ENCODE peak calls at places on chromosome 3, in seven cellular contexts. X, L, K, M, P, J and E are unnamed samples.

GRCh38 chr3:160378331-160379109 is 20.5 kb downstream of the IFT80 start:
- DNase-seq in X (no peak), L (no peak), K (no peak), M (no peak), P (peak; percentile 36), J (no peak), E (no peak)

GRCh38 chr3:148937477-148937876 is 53.9 kb upstream of the GYG1 start:
- DNase-seq in X (no peak), L (no peak), K (no peak), M (no peak), P (peak; percentile 71), J (no peak), E (no peak)

GRCh38 chr3:151460774-151461450 is at the start of gene IGSF10:
- DNase-seq in X (no peak), L (peak; percentile 75), K (peak; percentile 25), M (peak; percentile 11), P (no peak), J (peak; percentile 39), E (no peak)

GRCh38 chr3:32456429-32457130 is 46.1 kb downstream of the CMTM6 start:
- DNase-seq in X (no peak), L (peak; percentile 74), K (no peak), M (no peak), P (no peak), J (no peak), E (no peak)

GRCh38 chr3:196246612-196247308 is 30.4 kb downstream of the SLC51A start:
- DNase-seq in X (no peak), L (no peak), K (no peak), M (no peak), P (peak; percentile 86), J (no peak), E (no peak)

GRCh38 chr3:42394579-42395288 is 15.7 kb downstream of the LYZL4 start:
- DNase-seq in X (no peak), L (no peak), K (no peak), M (no peak), P (no peak), J (no peak), E (no peak)

GRCh38 chr3:183635107-183635430 is 354 bp upstream of the KLHL24 start:
- DNase-seq in X (no peak), L (no peak), K (no peak), M (no peak), P (no peak), J (no peak), E (no peak)

GRCh38 chr3:18732474-18732873 is 307.3 kb upstream of the SATB1 start:
- DNase-seq in X (no peak), L (no peak), K (no peak), M (no peak), P (peak; percentile 1), J (no peak), E (no peak)

GRCh38 chr3:170840291-170840859 is 29.6 kb downstream of the RPL22L1 start:
- DNase-seq in X (no peak), L (no peak), K (no peak), M (no peak), P (peak; percentile 40), J (no peak), E (no peak)

GRCh38 chr3:178352300-178353021 is 183.8 kb upstream of the KCNMB2 start:
- DNase-seq in X (no peak), L (no peak), K (no peak), M (peak; percentile 42), P (peak; percentile 90), J (no peak), E (peak; percentile 69)

GRCh38 chr3:143507735-143508580 is 340.3 kb downstream of the SLC9A9 start:
- DNase-seq in X (no peak), L (no peak), K (no peak), M (peak; percentile 15), P (peak; percentile 86), J (no peak), E (no peak)

GRCh38 chr3:123700791-123701712 is 116.2 kb upstream of the HACD2 start:
- DNase-seq in X (no peak), L (no peak), K (no peak), M (no peak), P (no peak), J (peak; percentile 22), E (no peak)

GRCh38 chr3:52225452-52226228 is at the start of gene TLR9:
- DNase-seq in X (no peak), L (peak; percentile 87), K (no peak), M (no peak), P (no peak), J (no peak), E (no peak)

GRCh38 chr3:117480981-117481380 is 771.4 kb downstream of the TUSC7 start:
- DNase-seq in X (no peak), L (no peak), K (no peak), M (no peak), P (no peak), J (no peak), E (no peak)

GRCh38 chr3:159764211-159765024 is 224.2 kb upstream of the IL12A start:
- DNase-seq in X (no peak), L (peak; percentile 77), K (peak; percentile 59), M (peak; percentile 78), P (peak; percentile 77), J (peak; percentile 30), E (peak; percentile 32)

GRCh38 chr3:72279631-72280041 is 494.7 kb upstream of the PROK2 start:
- DNase-seq in X (no peak), L (no peak), K (no peak), M (no peak), P (no peak), J (no peak), E (no peak)

GRCh38 chr3:72282918-72283317 is 498.0 kb upstream of the PROK2 start:
- DNase-seq in X (no peak), L (no peak), K (no peak), M (no peak), P (no peak), J (no peak), E (no peak)

GRCh38 chr3:72280876-72281275 is 495.9 kb upstream of the PROK2 start:
- DNase-seq in X (no peak), L (no peak), K (no peak), M (no peak), P (no peak), J (no peak), E (no peak)

GRCh38 chr3:72279068-72279598 is 494.2 kb upstream of the PROK2 start:
- DNase-seq in X (no peak), L (no peak), K (no peak), M (no peak), P (no peak), J (no peak), E (no peak)

GRCh38 chr3:72281551-72281950 is 496.6 kb upstream of the PROK2 start:
- DNase-seq in X (no peak), L (no peak), K (no peak), M (no peak), P (no peak), J (no peak), E (no peak)
- H3K27ac ChIP-seq in X (no peak overlapping the region), L (no peak overlapping the region), K (no peak overlapping the region), M (no peak overlapping the region), P (no peak overlapping the region), J (no peak overlapping the region), E (no peak overlapping the region)

GRCh38 chr3:115194461-115194860 is 47.4 kb upstream of the ZBTB20 start:
- DNase-seq in X (no peak), L (no peak), K (no peak), M (no peak), P (peak; percentile 65), J (no peak), E (peak; percentile 1)

GRCh38 chr3:115187149-115187757 is 40.2 kb upstream of the ZBTB20 start:
- DNase-seq in X (no peak), L (no peak), K (no peak), M (no peak), P (no peak), J (no peak), E (no peak)

GRCh38 chr3:115186351-115187148 is 39.5 kb upstream of the ZBTB20 start:
- DNase-seq in X (no peak), L (no peak), K (no peak), M (no peak), P (no peak), J (no peak), E (no peak)

GRCh38 chr3:115190747-115191146 is 43.7 kb upstream of the ZBTB20 start:
- DNase-seq in X (no peak), L (no peak), K (no peak), M (no peak), P (no peak), J (no peak), E (no peak)
- H3K9me3 ChIP-seq in X (no peaks in the 10 kb centered on the region), L (no peaks in the 10 kb centered on the region), K (peaks cover 17% of the 10 kb centered on the region), M (no peaks in the 10 kb centered on the region), P (no peaks in the 10 kb centered on the region), J (no peaks in the 10 kb centered on the region), E (no peaks in the 10 kb centered on the region)

GRCh38 chr3:41204369-41204768 is 5.1 kb downstream of the CTNNB1 start:
- DNase-seq in X (no peak), L (no peak), K (no peak), M (no peak), P (no peak), J (no peak), E (no peak)

GRCh38 chr3:41200669-41201021 is 1.3 kb downstream of the CTNNB1 start:
- DNase-seq in X (peak; percentile 33), L (no peak), K (no peak), M (no peak), P (peak; percentile 80), J (no peak), E (peak; percentile 20)

GRCh38 chr3:41205591-41205990 is 6.3 kb downstream of the CTNNB1 start:
- DNase-seq in X (no peak), L (no peak), K (no peak), M (no peak), P (no peak), J (no peak), E (no peak)

GRCh38 chr3:41202075-41202833 is 2.9 kb downstream of the CTNNB1 start:
- DNase-seq in X (no peak), L (no peak), K (no peak), M (no peak), P (no peak), J (no peak), E (no peak)

DNA sequence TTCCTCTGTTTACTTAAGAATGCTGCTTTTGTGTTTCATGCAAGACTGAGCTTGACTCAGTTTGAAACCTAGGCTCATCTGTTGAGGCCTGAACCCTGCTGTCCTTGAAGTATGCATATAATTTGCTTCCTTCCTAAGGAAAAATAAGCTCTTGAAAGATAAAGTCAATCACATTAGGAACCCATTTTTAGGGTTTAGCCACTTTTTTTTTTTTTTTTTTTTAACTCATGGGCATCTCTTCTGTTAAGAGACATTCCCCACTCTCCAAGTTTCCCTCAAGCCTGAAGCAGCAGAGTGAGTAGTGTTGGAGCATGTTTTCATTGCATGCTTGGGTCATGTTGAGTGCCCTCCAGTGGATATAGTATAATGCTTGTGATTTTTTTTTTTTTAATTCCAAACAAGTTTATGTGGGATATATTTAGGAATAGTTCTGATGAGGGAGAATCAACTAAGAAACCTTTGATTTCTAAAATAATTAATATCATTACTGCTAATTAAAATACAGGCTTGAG is 3.6 kb downstream of the CTNNB1 start:
- DNase-seq in X (no peak), L (no peak), K (no peak), M (peak; percentile 61), P (peak; percentile 59), J (peak; percentile 23), E (peak; percentile 13)
- H3K4me1 ChIP-seq in X (peaks cover 52% of the 10 kb centered on the region), L (peaks cover 54% of the 10 kb centered on the region), K (peaks cover 8% of the 10 kb centered on the region), M (peaks cover 53% of the 10 kb centered on the region), P (peaks cover 14% of the 10 kb centered on the region), J (peaks cover 66% of the 10 kb centered on the region), E (peaks cover 14% of the 10 kb centered on the region)

DNA sequence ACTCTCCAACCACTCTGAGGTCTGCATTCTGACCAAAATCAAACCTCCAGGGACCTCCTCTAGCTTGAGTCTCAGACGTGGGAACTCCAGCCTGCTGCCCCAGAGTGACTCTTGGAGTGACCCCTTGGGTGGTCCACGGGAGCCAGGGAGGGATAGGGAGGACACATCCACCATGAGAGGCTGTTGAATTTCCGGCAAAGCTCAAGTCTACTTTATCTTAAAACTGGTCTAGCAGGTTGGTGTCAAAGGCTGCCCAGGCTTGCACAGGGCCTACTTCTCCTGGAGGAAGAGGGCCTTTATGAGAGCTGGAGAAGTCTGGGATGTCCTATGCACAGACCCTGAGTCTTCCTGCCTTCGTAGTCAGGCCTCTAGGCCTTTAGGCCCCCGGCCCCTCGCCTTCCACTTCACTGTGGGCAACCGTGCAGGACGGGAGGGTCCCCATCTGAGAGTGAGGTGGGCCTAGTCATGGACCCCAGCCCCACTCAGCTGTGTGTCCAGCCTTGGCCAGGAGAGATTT is 8.8 kb downstream of the CISH start:
- DNase-seq in X (no peak), L (no peak), K (peak; percentile 27), M (no peak), P (no peak), J (peak; percentile 75), E (no peak)
- H3K27ac ChIP-seq in X (peak overlapping the region; percentile 93), L (peak overlapping the region; percentile 91), K (peak overlapping the region; percentile 94), M (peak overlapping the region; percentile 98), P (peak overlapping the region; percentile 85), J (peak overlapping the region; percentile 98), E (no peak overlapping the region)